ENCODE peak calls at places on chromosomes 12 and 14, in seven cellular contexts. Z, W, J, S, I, G and L are unnamed samples.

GRCh38 chr12:105092336-105092735 is 8.1 kb upstream of the ALDH1L2 start:
- DNase-seq in Z (peak; percentile 75), W (no peak), J (no peak), S (no peak), I (peak; percentile 16), G (no peak), L (no peak)

GRCh38 chr12:79127268-79127895 is 262.8 kb downstream of the SYT1 start:
- DNase-seq in Z (peak; percentile 96), W (no peak), J (no peak), S (no peak), I (no peak), G (no peak), L (no peak)

GRCh38 chr12:116130431-116130830 is 147.1 kb downstream of the MED13L start:
- DNase-seq in Z (no peak), W (no peak), J (no peak), S (no peak), I (no peak), G (no peak), L (no peak)

GRCh38 chr12:95582230-95583058 is 31.2 kb upstream of the USP44 start:
- DNase-seq in Z (peak; percentile 27), W (no peak), J (no peak), S (no peak), I (no peak), G (no peak), L (no peak)

GRCh38 chr14:55927059-55927458 is 191.2 kb upstream of the PELI2 start:
- DNase-seq in Z (no peak), W (no peak), J (no peak), S (peak; percentile 53), I (peak; percentile 23), G (no peak), L (no peak)

GRCh38 chr12:53232641-53233538 is 881 bp upstream of the RARG start:
- DNase-seq in Z (peak; percentile 84), W (peak; percentile 60), J (peak; percentile 70), S (peak; percentile 71), I (peak; percentile 81), G (peak; percentile 78), L (peak; percentile 76)

GRCh38 chr14:72948481-72949138 is 22.3 kb downstream of the DCAF4 start:
- DNase-seq in Z (peak; percentile 22), W (peak; percentile 59), J (peak; percentile 72), S (peak; percentile 89), I (peak; percentile 68), G (no peak), L (peak; percentile 67)

GRCh38 chr14:85296466-85297210 is 233.3 kb upstream of the FLRT2 start:
- DNase-seq in Z (peak; percentile 54), W (no peak), J (no peak), S (no peak), I (no peak), G (no peak), L (no peak)

GRCh38 chr14:73789996-73790581 is 61.5 kb upstream of the PTGR2 start:
- DNase-seq in Z (peak; percentile 96), W (peak; percentile 63), J (no peak), S (peak; percentile 67), I (peak; percentile 56), G (peak; percentile 51), L (no peak)

GRCh38 chr12:130764475-130765185 is 48.5 kb upstream of the RIMBP2 start:
- DNase-seq in Z (peak; percentile 39), W (no peak), J (no peak), S (no peak), I (no peak), G (no peak), L (no peak)

GRCh38 chr12:109548258-109548657 is 25.0 kb downstream of the MMAB start:
- DNase-seq in Z (no peak), W (no peak), J (no peak), S (no peak), I (no peak), G (no peak), L (no peak)

GRCh38 chr12:43921666-43922337 is 85.9 kb downstream of the TMEM117 start:
- DNase-seq in Z (peak; percentile 14), W (no peak), J (no peak), S (no peak), I (no peak), G (no peak), L (no peak)

GRCh38 chr14:22039938-22040780 is 366.5 kb upstream of the OR4E1 start:
- DNase-seq in Z (no peak), W (no peak), J (no peak), S (peak; percentile 48), I (no peak), G (no peak), L (no peak)

GRCh38 chr12:41972196-41972994 is 172.3 kb downstream of the GXYLT1 start:
- DNase-seq in Z (no peak), W (no peak), J (no peak), S (no peak), I (no peak), G (no peak), L (no peak)

GRCh38 chr12:51521554-51522276 is 69.3 kb upstream of the SCN8A start:
- DNase-seq in Z (no peak), W (no peak), J (no peak), S (no peak), I (no peak), G (no peak), L (no peak)

GRCh38 chr12:131539381-131539780 is 171.5 kb upstream of the SFSWAP start:
- DNase-seq in Z (no peak), W (no peak), J (no peak), S (no peak), I (no peak), G (no peak), L (no peak)

GRCh38 chr12:57240926-57241555 is 9.9 kb downstream of the STAC3 start:
- DNase-seq in Z (no peak), W (no peak), J (no peak), S (no peak), I (peak; percentile 28), G (no peak), L (no peak)

GRCh38 chr12:57237952-57238853 is 8.7 kb downstream of the SHMT2 start:
- DNase-seq in Z (no peak), W (no peak), J (no peak), S (no peak), I (peak; percentile 29), G (no peak), L (peak; percentile 49)

GRCh38 chr12:57240069-57240921 is 10.7 kb downstream of the STAC3 start:
- DNase-seq in Z (peak; percentile 35), W (peak; percentile 49), J (peak; percentile 52), S (peak; percentile 88), I (peak; percentile 70), G (no peak), L (peak; percentile 69)

GRCh38 chr12:57238854-57239554 is 9.5 kb downstream of the SHMT2 start:
- DNase-seq in Z (peak; percentile 61), W (peak; percentile 88), J (peak; percentile 89), S (peak; percentile 93), I (peak; percentile 90), G (peak; percentile 89), L (peak; percentile 91)

DNA sequence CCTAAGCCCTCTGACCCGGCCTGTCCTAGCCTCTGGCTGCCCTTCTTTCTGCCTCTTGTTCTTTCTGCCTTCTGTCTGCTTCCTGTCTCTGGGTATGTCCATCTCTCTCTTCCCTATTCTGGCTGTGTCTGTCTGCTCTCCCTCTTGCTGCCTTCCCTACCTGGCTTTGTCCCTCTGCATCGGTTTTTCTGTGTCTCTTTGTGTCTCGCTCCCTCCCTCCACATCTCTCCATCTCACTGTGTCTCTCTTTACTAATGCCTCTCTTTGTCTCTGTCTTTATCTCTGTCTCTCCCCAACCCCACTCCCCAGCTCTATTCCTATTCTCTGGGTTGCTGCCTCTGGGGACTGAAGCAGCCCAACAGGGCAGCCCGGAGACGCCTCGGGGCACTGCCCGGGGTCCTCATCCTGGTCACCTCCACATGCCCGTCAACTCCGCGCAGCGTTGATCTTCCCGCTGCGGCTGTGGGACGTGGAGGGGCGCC is 10.1 kb downstream of the SHMT2 start:
- DNase-seq in Z (peak; percentile 30), W (no peak), J (no peak), S (no peak), I (no peak), G (no peak), L (no peak)
- H3K4me1 ChIP-seq in Z (peaks cover 35% of the 10 kb centered on the region), W (peaks cover 83% of the 10 kb centered on the region), J (peaks cover 59% of the 10 kb centered on the region), S (peaks cover 43% of the 10 kb centered on the region), I (peaks cover 63% of the 10 kb centered on the region), G (peaks cover 84% of the 10 kb centered on the region), L (peaks cover 69% of the 10 kb centered on the region)

GRCh38 chr12:123908884-123909807 is 63.5 kb downstream of the CCDC92 start:
- DNase-seq in Z (no peak), W (no peak), J (no peak), S (no peak), I (no peak), G (no peak), L (no peak)
- H3K27ac ChIP-seq in Z (no peak overlapping the region), W (no peak overlapping the region), J (no peak overlapping the region), S (no peak overlapping the region), I (no peak overlapping the region), G (no peak overlapping the region), L (no peak overlapping the region)

GRCh38 chr12:103768467-103769123 is 72.4 kb downstream of the NT5DC3 start:
- DNase-seq in Z (no peak), W (no peak), J (no peak), S (no peak), I (no peak), G (no peak), L (no peak)
- TF ChIP-seq CTCF in Z (no peak), W (no peak), J (no peak), S (no peak), I (no peak), G (no peak), L (no peak)

GRCh38 chr12:106362971-106363370 is 5.4 kb downstream of the POLR3B start:
- DNase-seq in Z (no peak), W (no peak), J (no peak), S (no peak), I (no peak), G (no peak), L (no peak)

GRCh38 chr12:106357549-106358409 is at the start of gene POLR3B:
- DNase-seq in Z (peak; percentile 92), W (peak; percentile 95), J (peak; percentile 96), S (peak; percentile 98), I (peak; percentile 96), G (peak; percentile 94), L (peak; percentile 97)

GRCh38 chr12:106360400-106360994 is 2.9 kb downstream of the POLR3B start:
- DNase-seq in Z (no peak), W (no peak), J (no peak), S (no peak), I (no peak), G (no peak), L (no peak)

GRCh38 chr12:106358410-106359241 is 1.1 kb downstream of the POLR3B start:
- DNase-seq in Z (no peak), W (no peak), J (peak; percentile 34), S (peak; percentile 50), I (peak; percentile 17), G (peak; percentile 41), L (no peak)

DNA sequence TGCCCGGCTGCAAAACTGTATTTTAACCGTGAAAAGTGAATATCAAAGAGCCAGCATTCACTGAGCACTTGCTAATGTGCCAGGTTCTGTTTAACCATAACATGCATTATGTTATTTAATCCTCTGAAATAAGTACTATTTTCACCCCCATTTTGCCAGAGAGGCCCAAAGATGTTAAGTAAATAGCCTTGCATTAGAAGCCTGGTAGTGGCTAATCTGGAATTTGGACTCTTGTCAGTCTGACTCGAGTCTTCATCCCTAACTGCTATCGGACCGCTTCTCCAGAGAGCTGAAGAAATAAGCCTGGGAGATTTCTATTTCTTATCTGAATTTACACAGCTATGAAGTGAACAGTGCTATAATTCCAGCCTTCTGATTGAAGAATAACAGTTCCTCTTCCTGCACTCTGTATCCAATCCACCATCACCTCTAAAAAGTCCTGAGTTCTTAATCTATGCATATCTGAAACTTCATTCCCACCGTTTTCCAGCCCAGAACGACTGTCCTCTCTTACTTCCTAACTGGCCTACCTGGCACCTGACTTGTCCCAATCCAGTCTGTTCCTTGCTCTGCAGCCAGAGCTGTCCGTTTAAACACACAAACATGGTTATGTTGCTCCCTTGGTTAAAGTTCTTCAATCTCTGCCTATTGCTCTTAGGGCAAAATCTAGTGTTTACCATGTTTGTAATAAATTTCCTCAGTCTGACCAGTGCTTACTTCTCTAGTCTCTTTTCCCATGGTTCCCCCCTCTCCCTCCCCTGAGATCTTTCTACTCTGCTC is 2.3 kb downstream of the POLR3B start:
- DNase-seq in Z (no peak), W (no peak), J (no peak), S (no peak), I (no peak), G (no peak), L (no peak)
- H3K4me1 ChIP-seq in Z (no peaks in the 10 kb centered on the region), W (peaks cover 27% of the 10 kb centered on the region), J (peaks cover 24% of the 10 kb centered on the region), S (peaks cover 6% of the 10 kb centered on the region), I (peaks cover 12% of the 10 kb centered on the region), G (peaks cover 40% of the 10 kb centered on the region), L (peaks cover 17% of the 10 kb centered on the region)